ENCODE peak calls at places on chromosomes 6 and 20, in ten cellular contexts. One of them, this sample, is unnamed.

GRCh38 chr6:85747654-85748053 is 105.0 kb upstream of the SYNCRIP start:
- DNase-seq in Peyer's patch: no peak
- DNase-seq in stomach: no peak
- DNase-seq in GM12878: no peak
- DNase-seq in IMR-90: peak; percentile 84
- DNase-seq in A549: no peak
- DNase-seq in K562: no peak
- DNase-seq in adrenal gland: no peak
- DNase-seq in body of pancreas: no peak
- DNase-seq in heart left ventricle: no peak
- DNase-seq in this sample: no peak

GRCh38 chr6:149846321-149846720 is 17.8 kb downstream of the LRP11 start:
- DNase-seq in body of pancreas: peak; percentile 46
- DNase-seq in heart left ventricle: no peak
- DNase-seq in Peyer's patch: no peak
- DNase-seq in IMR-90: peak; percentile 95
- DNase-seq in stomach: peak; percentile 48
- DNase-seq in adrenal gland: peak; percentile 86
- DNase-seq in A549: no peak
- DNase-seq in GM12878: no peak
- DNase-seq in K562: peak; percentile 45
- DNase-seq in this sample: peak; percentile 98

GRCh38 chr6:157755032-157755751 is 67.9 kb upstream of the SNX9 start:
- DNase-seq in body of pancreas: no peak
- DNase-seq in stomach: no peak
- DNase-seq in Peyer's patch: no peak
- DNase-seq in A549: no peak
- DNase-seq in heart left ventricle: no peak
- DNase-seq in K562: peak; percentile 54
- DNase-seq in adrenal gland: no peak
- DNase-seq in GM12878: no peak
- DNase-seq in IMR-90: peak; percentile 32
- DNase-seq in this sample: no peak

GRCh38 chr6:52925042-52925441 is 15.5 kb upstream of the GSTA3 start:
- DNase-seq in stomach: no peak
- DNase-seq in adrenal gland: no peak
- DNase-seq in GM12878: no peak
- DNase-seq in body of pancreas: no peak
- DNase-seq in IMR-90: no peak
- DNase-seq in heart left ventricle: no peak
- DNase-seq in Peyer's patch: no peak
- DNase-seq in A549: no peak
- DNase-seq in K562: no peak
- DNase-seq in this sample: no peak

GRCh38 chr20:17558154-17558940 is 11.5 kb upstream of the DSTN start:
- DNase-seq in A549: peak; percentile 92
- DNase-seq in Peyer's patch: no peak
- DNase-seq in K562: peak; percentile 65
- DNase-seq in heart left ventricle: peak; percentile 69
- DNase-seq in GM12878: no peak
- DNase-seq in stomach: peak; percentile 42
- DNase-seq in body of pancreas: peak; percentile 34
- DNase-seq in IMR-90: peak; percentile 91
- DNase-seq in adrenal gland: peak; percentile 64
- DNase-seq in this sample: no peak

GRCh38 chr6:90226257-90226656 is 70.4 kb downstream of the BACH2 start:
- DNase-seq in GM12878: no peak
- DNase-seq in Peyer's patch: no peak
- DNase-seq in IMR-90: peak; percentile 74
- DNase-seq in body of pancreas: no peak
- DNase-seq in A549: no peak
- DNase-seq in K562: no peak
- DNase-seq in adrenal gland: no peak
- DNase-seq in stomach: no peak
- DNase-seq in heart left ventricle: no peak
- DNase-seq in this sample: no peak

GRCh38 chr20:62918830-62919229 is 7.5 kb downstream of the DIDO1 start:
- DNase-seq in heart left ventricle: no peak
- DNase-seq in body of pancreas: no peak
- DNase-seq in K562: no peak
- DNase-seq in GM12878: no peak
- DNase-seq in stomach: no peak
- DNase-seq in adrenal gland: no peak
- DNase-seq in Peyer's patch: peak; percentile 63
- DNase-seq in IMR-90: no peak
- DNase-seq in A549: no peak
- DNase-seq in this sample: no peak

GRCh38 chr6:149938571-149939462 is 3.0 kb upstream of the ULBP2 start:
- DNase-seq in A549: peak; percentile 20
- DNase-seq in Peyer's patch: peak; percentile 45
- DNase-seq in GM12878: peak; percentile 34
- DNase-seq in heart left ventricle: no peak
- DNase-seq in adrenal gland: no peak
- DNase-seq in body of pancreas: no peak
- DNase-seq in IMR-90: no peak
- DNase-seq in stomach: no peak
- DNase-seq in K562: no peak
- DNase-seq in this sample: peak; percentile 25

GRCh38 chr6:38142178-38142902 is 322.8 kb downstream of the ZFAND3 start:
- DNase-seq in IMR-90: no peak
- DNase-seq in GM12878: no peak
- DNase-seq in A549: no peak
- DNase-seq in Peyer's patch: no peak
- DNase-seq in adrenal gland: no peak
- DNase-seq in body of pancreas: no peak
- DNase-seq in K562: no peak
- DNase-seq in heart left ventricle: no peak
- DNase-seq in stomach: no peak
- DNase-seq in this sample: no peak

GRCh38 chr20:16732506-16733152 is 2.8 kb downstream of the SNRPB2 start:
- DNase-seq in adrenal gland: no peak
- DNase-seq in IMR-90: no peak
- DNase-seq in stomach: no peak
- DNase-seq in Peyer's patch: no peak
- DNase-seq in K562: no peak
- DNase-seq in body of pancreas: no peak
- DNase-seq in A549: no peak
- DNase-seq in heart left ventricle: no peak
- DNase-seq in GM12878: no peak
- DNase-seq in this sample: no peak

GRCh38 chr20:53734006-53734688 is 140.5 kb upstream of the ZNF217 start:
- DNase-seq in A549: no peak
- DNase-seq in IMR-90: no peak
- DNase-seq in GM12878: no peak
- DNase-seq in Peyer's patch: no peak
- DNase-seq in body of pancreas: no peak
- DNase-seq in stomach: no peak
- DNase-seq in heart left ventricle: no peak
- DNase-seq in adrenal gland: no peak
- DNase-seq in K562: no peak
- DNase-seq in this sample: no peak

GRCh38 chr6:41638002-41638800 is at the start of gene MDFI:
- DNase-seq in stomach: no peak
- DNase-seq in GM12878: no peak
- DNase-seq in Peyer's patch: no peak
- DNase-seq in A549: no peak
- DNase-seq in body of pancreas: no peak
- DNase-seq in K562: no peak
- DNase-seq in adrenal gland: no peak
- DNase-seq in heart left ventricle: peak; percentile 23
- DNase-seq in IMR-90: no peak
- DNase-seq in this sample: no peak

GRCh38 chr20:57509665-57510237 is 15.2 kb downstream of the CTCFL start:
- DNase-seq in stomach: peak; percentile 32
- DNase-seq in K562: peak; percentile 45
- DNase-seq in body of pancreas: no peak
- DNase-seq in IMR-90: no peak
- DNase-seq in heart left ventricle: no peak
- DNase-seq in GM12878: no peak
- DNase-seq in A549: peak; percentile 68
- DNase-seq in adrenal gland: no peak
- DNase-seq in Peyer's patch: no peak
- DNase-seq in this sample: no peak

GRCh38 chr6:167995731-167996151 is 1.7 kb upstream of the KIF25 start:
- DNase-seq in adrenal gland: no peak
- DNase-seq in body of pancreas: no peak
- DNase-seq in stomach: no peak
- DNase-seq in GM12878: no peak
- DNase-seq in heart left ventricle: no peak
- DNase-seq in K562: no peak
- DNase-seq in A549: no peak
- DNase-seq in IMR-90: no peak
- DNase-seq in Peyer's patch: no peak
- DNase-seq in this sample: no peak

GRCh38 chr20:34632870-34633452 is 43.9 kb downstream of the PIGU start:
- DNase-seq in A549: no peak
- DNase-seq in IMR-90: no peak
- DNase-seq in K562: no peak
- DNase-seq in body of pancreas: no peak
- DNase-seq in adrenal gland: no peak
- DNase-seq in heart left ventricle: no peak
- DNase-seq in stomach: no peak
- DNase-seq in Peyer's patch: no peak
- DNase-seq in GM12878: no peak
- DNase-seq in this sample: no peak

GRCh38 chr20:12241065-12241464 is 323.4 kb downstream of the BTBD3 start:
- DNase-seq in GM12878: no peak
- DNase-seq in IMR-90: no peak
- DNase-seq in K562: no peak
- DNase-seq in adrenal gland: no peak
- DNase-seq in stomach: no peak
- DNase-seq in heart left ventricle: no peak
- DNase-seq in body of pancreas: no peak
- DNase-seq in Peyer's patch: no peak
- DNase-seq in A549: no peak
- DNase-seq in this sample: no peak

GRCh38 chr6:101402618-101403002 is 9.1 kb downstream of the GRIK2 start:
- DNase-seq in A549: no peak
- DNase-seq in GM12878: no peak
- DNase-seq in adrenal gland: no peak
- DNase-seq in Peyer's patch: no peak
- DNase-seq in stomach: no peak
- DNase-seq in body of pancreas: peak; percentile 13
- DNase-seq in K562: no peak
- DNase-seq in IMR-90: no peak
- DNase-seq in heart left ventricle: peak; percentile 41
- DNase-seq in this sample: no peak

GRCh38 chr20:25023316-25023715 is 30.8 kb upstream of the APMAP start:
- DNase-seq in GM12878: no peak
- DNase-seq in Peyer's patch: no peak
- DNase-seq in heart left ventricle: peak; percentile 22
- DNase-seq in A549: no peak
- DNase-seq in adrenal gland: no peak
- DNase-seq in stomach: peak; percentile 24
- DNase-seq in IMR-90: no peak
- DNase-seq in K562: no peak
- DNase-seq in body of pancreas: peak; percentile 4
- DNase-seq in this sample: peak; percentile 24

DNA sequence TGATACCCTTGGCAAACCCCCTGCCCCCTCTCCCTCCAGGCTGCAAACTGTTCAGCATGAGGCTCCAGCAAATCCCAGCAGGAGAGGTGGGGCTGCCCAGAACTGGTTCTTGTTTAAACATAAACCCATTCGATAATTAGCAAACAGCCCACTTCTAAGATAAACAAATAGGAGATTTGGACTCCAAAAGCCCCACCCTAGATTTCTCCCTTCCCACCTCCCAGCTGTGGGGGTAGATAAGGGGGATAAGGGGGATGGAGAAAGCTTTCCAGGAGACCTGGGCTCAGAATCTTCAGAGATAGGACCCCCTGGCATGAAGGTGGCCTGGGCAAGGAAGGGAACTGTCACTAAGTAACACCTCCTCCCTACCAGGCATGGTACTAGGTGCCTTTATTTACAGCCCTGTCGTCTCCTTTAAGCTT is 4.8 kb downstream of the SDC4 start:
- DNase-seq in A549: no peak
- DNase-seq in IMR-90: no peak
- DNase-seq in K562: peak; percentile 61
- DNase-seq in adrenal gland: no peak
- DNase-seq in body of pancreas: peak; percentile 89
- DNase-seq in heart left ventricle: no peak
- DNase-seq in GM12878: no peak
- DNase-seq in Peyer's patch: no peak
- DNase-seq in stomach: peak; percentile 78
- DNase-seq in this sample: peak; percentile 68
- H3K4me1 ChIP-seq in A549: peaks cover 91% of the 10 kb centered on the region
- H3K4me1 ChIP-seq in IMR-90: peaks cover 55% of the 10 kb centered on the region
- H3K4me1 ChIP-seq in K562: peaks cover 79% of the 10 kb centered on the region
- H3K4me1 ChIP-seq in adrenal gland: peaks cover 88% of the 10 kb centered on the region
- H3K4me1 ChIP-seq in body of pancreas: peaks cover 85% of the 10 kb centered on the region
- H3K4me1 ChIP-seq in heart left ventricle: peaks cover 67% of the 10 kb centered on the region
- H3K4me1 ChIP-seq in GM12878: peaks cover 6% of the 10 kb centered on the region
- H3K4me1 ChIP-seq in Peyer's patch: peaks cover 17% of the 10 kb centered on the region
- H3K4me1 ChIP-seq in stomach: peaks cover 85% of the 10 kb centered on the region
- H3K4me1 ChIP-seq in this sample: peaks cover 85% of the 10 kb centered on the region

DNA sequence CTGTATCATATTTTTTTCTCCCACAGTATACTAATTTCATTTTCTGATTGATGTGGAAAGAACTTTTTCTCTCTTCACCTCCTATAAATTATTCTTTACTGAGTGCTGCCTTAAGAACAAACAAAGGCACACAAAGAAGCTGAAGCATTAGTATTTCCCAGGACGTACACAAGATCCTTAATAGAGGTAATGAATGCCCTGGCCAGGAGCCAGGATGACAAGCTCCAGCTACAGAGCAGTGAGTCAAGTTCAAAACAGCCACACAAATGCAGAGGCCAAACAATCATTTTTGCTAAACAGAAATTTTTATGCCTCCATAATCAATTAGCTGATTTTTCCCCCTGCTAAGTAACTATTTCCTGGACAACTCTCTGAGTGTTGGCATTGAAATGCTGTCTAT is 639.6 kb downstream of the EPHA7 start:
- DNase-seq in body of pancreas: peak; percentile 52
- DNase-seq in K562: no peak
- DNase-seq in GM12878: no peak
- DNase-seq in stomach: no peak
- DNase-seq in adrenal gland: peak; percentile 42
- DNase-seq in Peyer's patch: no peak
- DNase-seq in A549: no peak
- DNase-seq in IMR-90: peak; percentile 63
- DNase-seq in heart left ventricle: peak; percentile 31
- DNase-seq in this sample: peak; percentile 8
- TF ChIP-seq POLR2A in body of pancreas: no peak
- TF ChIP-seq POLR2A in K562: no peak
- TF ChIP-seq POLR2A in GM12878: no peak
- TF ChIP-seq POLR2A in stomach: no peak
- TF ChIP-seq POLR2A in adrenal gland: no peak
- TF ChIP-seq POLR2A in Peyer's patch: no peak
- TF ChIP-seq POLR2A in A549: no peak
- TF ChIP-seq POLR2A in IMR-90: no peak
- TF ChIP-seq POLR2A in heart left ventricle: no peak
- TF ChIP-seq POLR2A in this sample: no peak

GRCh38 chr20:3041818-3042504 is 1.5 kb upstream of the GNRH2 start:
- DNase-seq in Peyer's patch: no peak
- DNase-seq in A549: no peak
- DNase-seq in heart left ventricle: no peak
- DNase-seq in adrenal gland: no peak
- DNase-seq in K562: no peak
- DNase-seq in stomach: no peak
- DNase-seq in GM12878: no peak
- DNase-seq in IMR-90: peak; percentile 4
- DNase-seq in body of pancreas: peak; percentile 51
- DNase-seq in this sample: no peak
- H3K4me1 ChIP-seq in Peyer's patch: peaks cover 4% of the 10 kb centered on the region
- H3K4me1 ChIP-seq in A549: peaks cover 15% of the 10 kb centered on the region
- H3K4me1 ChIP-seq in heart left ventricle: peaks cover 5% of the 10 kb centered on the region
- H3K4me1 ChIP-seq in adrenal gland: peaks cover 9% of the 10 kb centered on the region
- H3K4me1 ChIP-seq in K562: peaks cover 15% of the 10 kb centered on the region
- H3K4me1 ChIP-seq in stomach: peaks cover 39% of the 10 kb centered on the region
- H3K4me1 ChIP-seq in GM12878: no peaks in the 10 kb centered on the region
- H3K4me1 ChIP-seq in IMR-90: peaks cover 11% of the 10 kb centered on the region
- H3K4me1 ChIP-seq in body of pancreas: peaks cover 20% of the 10 kb centered on the region
- H3K4me1 ChIP-seq in this sample: peaks cover 12% of the 10 kb centered on the region

GRCh38 chr6:30583921-30584320 is 12.7 kb downstream of the ABCF1 start:
- DNase-seq in body of pancreas: no peak
- DNase-seq in heart left ventricle: no peak
- DNase-seq in A549: no peak
- DNase-seq in stomach: no peak
- DNase-seq in K562: no peak
- DNase-seq in GM12878: no peak
- DNase-seq in adrenal gland: no peak
- DNase-seq in Peyer's patch: no peak
- DNase-seq in IMR-90: no peak
- DNase-seq in this sample: no peak
- TF ChIP-seq POLR2A in body of pancreas: no peak
- TF ChIP-seq POLR2A in heart left ventricle: no peak
- TF ChIP-seq POLR2A in A549: no peak
- TF ChIP-seq POLR2A in stomach: no peak
- TF ChIP-seq POLR2A in K562: no peak
- TF ChIP-seq POLR2A in GM12878: no peak
- TF ChIP-seq POLR2A in adrenal gland: no peak
- TF ChIP-seq POLR2A in Peyer's patch: no peak
- TF ChIP-seq POLR2A in IMR-90: no peak
- TF ChIP-seq POLR2A in this sample: no peak